ENCODE peak calls at places on chromosomes 4 and X, in eight cellular contexts. Z is spleen, L is endothelial cell of umbilical vein, M is tibial nerve, F is suprapubic skin, J is transverse colon, Q is lower leg skin, N is uterus. D is an unnamed sample.

GRCh38 chr4:183175631-183176232 is 76.7 kb downstream of the WWC2 start:
- DNase-seq in Z (no peak), L (peak), M (no peak), F (no peak), J (no peak), Q (no peak), N (no peak), D (no peak)

GRCh38 chr4:154491731-154492249 is at the start of gene DCHS2:
- DNase-seq in Z (peak), L (no peak), M (no peak), F (no peak), J (peak), Q (no peak), N (peak), D (peak)

GRCh38 chr4:126038492-126039236 is 723.9 kb downstream of the FAT4 start:
- DNase-seq in Z (no peak), L (no peak), M (no peak), F (no peak), J (no peak), Q (no peak), N (no peak), D (no peak)

GRCh38 chr4:123787710-123788109 is 391.1 kb downstream of the SPRY1 start:
- DNase-seq in Z (no peak), L (no peak), M (no peak), F (no peak), J (no peak), Q (no peak), N (no peak), D (no peak)

GRCh38 chr4:107034982-107035710 is 967 bp downstream of the DKK2 start:
- DNase-seq in Z (peak), L (peak), M (peak), F (peak), J (peak), Q (peak), N (peak), D (no peak)

GRCh38 chr4:971670-972500 is 1.5 kb downstream of the DGKQ start:
- DNase-seq in Z (no peak), L (no peak), M (no peak), F (no peak), J (peak), Q (no peak), N (no peak), D (no peak)

GRCh38 chrX:264634-265455 is 16.3 kb upstream of the PLCXD1 start:
- DNase-seq in Z (peak), L (no peak), M (no peak), F (no peak), J (no peak), Q (peak), N (no peak), D (no peak)

GRCh38 chr4:71389149-71389840 is 50.5 kb downstream of the SLC4A4 start:
- DNase-seq in Z (no peak), L (no peak), M (no peak), F (no peak), J (no peak), Q (no peak), N (no peak), D (no peak)

GRCh38 chrX:74922922-74923321 is 2.3 kb downstream of the NEXMIF start:
- DNase-seq in Z (no peak), L (no peak), M (no peak), F (no peak), J (no peak), Q (no peak), N (no peak), D (no peak)

GRCh38 chr4:152408514-152409327 is 127.2 kb downstream of the FBXW7 start:
- DNase-seq in Z (no peak), L (peak), M (no peak), F (no peak), J (no peak), Q (no peak), N (no peak), D (peak)

GRCh38 chr4:151117371-151117962 is 18.0 kb downstream of the RPS3A start:
- DNase-seq in Z (no peak), L (peak), M (peak), F (no peak), J (peak), Q (no peak), N (peak), D (peak)

GRCh38 chrX:39972340-39972739 is 125.4 kb downstream of the BCOR start:
- DNase-seq in Z (no peak), L (no peak), M (no peak), F (no peak), J (no peak), Q (no peak), N (no peak), D (no peak)

GRCh38 chr4:168199262-168199957 is 107.1 kb downstream of the ANXA10 start:
- DNase-seq in Z (no peak), L (no peak), M (no peak), F (no peak), J (no peak), Q (no peak), N (no peak), D (no peak)

GRCh38 chrX:2700405-2701320 is 9.6 kb downstream of the CD99 start:
- DNase-seq in Z (peak), L (no peak), M (no peak), F (no peak), J (no peak), Q (no peak), N (no peak), D (no peak)

GRCh38 chrX:45070116-45071007 is 130.3 kb downstream of the DIPK2B start:
- DNase-seq in Z (no peak), L (peak), M (no peak), F (no peak), J (no peak), Q (no peak), N (no peak), D (peak)

GRCh38 chr4:118557298-118557851 is 127.8 kb upstream of the METTL14 start:
- DNase-seq in Z (no peak), L (no peak), M (no peak), F (no peak), J (no peak), Q (no peak), N (no peak), D (no peak)

GRCh38 chrX:129843459-129844306 is at the start of gene ZDHHC9:
- DNase-seq in Z (peak), L (peak), M (peak), F (peak), J (peak), Q (peak), N (peak), D (peak)
- TF ChIP-seq POLR2A in Z (no peak), L (peak), M (peak), F (no peak), J (peak), Q (no peak), N (peak), D (peak)

DNA sequence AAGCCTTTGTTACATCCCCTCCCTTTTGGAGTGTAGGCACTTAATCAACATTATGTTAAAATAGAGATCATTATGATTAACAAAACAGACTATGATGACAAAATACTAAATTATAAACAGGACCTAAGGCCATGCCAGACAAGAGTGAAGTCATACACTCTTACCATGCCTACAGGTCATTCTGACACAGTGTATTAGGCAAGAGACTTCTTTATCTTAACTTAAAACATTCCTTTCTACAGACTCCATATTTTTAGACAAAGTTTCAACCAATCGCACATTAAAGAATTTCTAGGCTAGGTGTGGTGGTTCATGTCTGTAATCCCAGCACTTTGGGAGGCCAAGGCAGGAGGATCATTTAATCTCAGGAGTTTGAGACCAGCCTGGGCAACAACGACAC is 128.6 kb upstream of the SLC34A2 start:
- DNase-seq in Z (no peak), L (no peak), M (no peak), F (no peak), J (no peak), Q (no peak), N (no peak), D (no peak)
- TF ChIP-seq POLR2A in Z (no peak), L (no peak), M (no peak), F (no peak), J (no peak), Q (no peak), N (no peak), D (no peak)

DNA sequence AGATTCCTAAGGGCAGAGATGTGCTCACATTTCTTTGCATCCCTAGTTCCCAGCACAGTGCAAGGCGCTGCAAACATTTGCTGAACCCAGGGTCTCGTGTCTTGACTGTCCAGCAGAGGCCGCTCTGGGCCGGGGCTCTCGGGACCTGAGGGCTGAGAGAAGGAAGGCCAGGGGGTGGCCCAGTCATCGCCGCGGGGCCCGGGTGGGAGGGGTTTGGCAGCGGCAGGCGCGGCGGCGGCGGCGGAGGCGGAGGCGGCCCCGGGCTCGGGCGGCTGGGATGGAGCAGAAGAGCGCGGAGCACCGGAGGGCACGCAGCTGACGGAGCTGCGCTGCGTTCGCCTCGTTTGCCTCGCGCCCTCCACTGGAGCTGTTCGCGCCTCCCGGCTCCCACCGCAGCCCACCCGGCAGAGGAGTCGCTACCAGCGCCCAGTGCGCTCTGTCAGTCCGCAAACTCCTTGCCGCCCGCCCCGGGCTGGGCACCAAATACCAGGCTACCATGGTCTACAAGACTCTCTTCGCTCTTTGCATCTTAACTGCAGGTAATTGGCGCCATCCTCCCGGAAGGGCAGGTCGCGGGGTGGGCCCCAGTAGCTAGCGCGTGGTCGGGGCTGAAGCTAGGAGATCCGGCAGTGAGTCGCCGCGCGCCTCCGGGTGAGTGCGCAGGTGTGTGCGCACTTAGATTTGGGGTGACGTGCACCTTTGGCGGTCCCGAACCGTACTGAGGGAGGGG is at the start of gene PARM1:
- DNase-seq in Z (peak), L (peak), M (peak), F (peak), J (peak), Q (peak), N (peak), D (peak)
- TF ChIP-seq POLR2A in Z (no peak), L (no peak), M (no peak), F (no peak), J (peak), Q (no peak), N (peak), D (no peak)

GRCh38 chrX:10542549-10542948 is 77.8 kb downstream of the MID1 start:
- DNase-seq in Z (no peak), L (no peak), M (no peak), F (no peak), J (no peak), Q (no peak), N (no peak), D (no peak)
- TF ChIP-seq POLR2A in Z (no peak), L (no peak), M (no peak), F (no peak), J (no peak), Q (no peak), N (no peak), D (no peak)

GRCh38 chrX:49043987-49044281 is 777 bp upstream of the TFE3 start:
- DNase-seq in Z (no peak), L (no peak), M (no peak), F (no peak), J (no peak), Q (no peak), N (no peak), D (no peak)

GRCh38 chrX:49042581-49043219 is 457 bp downstream of the TFE3 start:
- DNase-seq in Z (no peak), L (no peak), M (no peak), F (no peak), J (no peak), Q (no peak), N (no peak), D (no peak)

GRCh38 chrX:49040376-49040955 is 2.7 kb downstream of the TFE3 start:
- DNase-seq in Z (no peak), L (peak), M (no peak), F (no peak), J (no peak), Q (no peak), N (no peak), D (no peak)

GRCh38 chrX:49041683-49042529 is 1.3 kb downstream of the TFE3 start:
- DNase-seq in Z (no peak), L (peak), M (no peak), F (no peak), J (no peak), Q (no peak), N (no peak), D (no peak)

GRCh38 chrX:49043220-49043986 is at the start of gene TFE3:
- DNase-seq in Z (peak), L (peak), M (peak), F (peak), J (peak), Q (peak), N (peak), D (peak)
- TF ChIP-seq POLR2A in Z (no peak), L (peak), M (peak), F (no peak), J (peak), Q (no peak), N (peak), D (peak)

D was measured in erythroblast.